ENCODE peak calls at places on chromosome 2, in ten cellular contexts. C is GM23248; F is CD4-positive, alpha-beta T cell; X is fibroblast of lung; L is lower lobe of right lung; Z is brain microvascular endothelial cell; I is left lung; O is WERI-Rb-1; A is Peyer's patch; V is PC-9. B is an unnamed sample.

GRCh38 chr2:121092095-121092494 is 192.9 kb downstream of the TFCP2L1 start:
- DNase-seq in A (no peak), Z (no peak), X (no peak), C (no peak), I (no peak), F (no peak), O (peak; percentile 4), V (peak; percentile 55), L (no peak), B (no peak)

GRCh38 chr2:237867465-237867864 is 8.0 kb downstream of the RAMP1 start:
- DNase-seq in X (no peak), A (no peak), L (no peak), F (no peak), Z (no peak), V (peak; percentile 94), O (no peak), C (no peak), I (peak; percentile 45), B (no peak)

GRCh38 chr2:168378960-168379669 is 77.0 kb upstream of the CERS6 start:
- DNase-seq in I (no peak), O (no peak), L (no peak), A (no peak), F (no peak), V (no peak), C (no peak), X (no peak), Z (no peak), B (no peak)

GRCh38 chr2:72916743-72917137 is 579 bp upstream of the EMX1 start:
- DNase-seq in A (no peak), F (no peak), C (no peak), X (no peak), V (no peak), L (no peak), Z (no peak), O (no peak), I (peak; percentile 77), B (no peak)

GRCh38 chr2:231286964-231287363 is 88.5 kb downstream of the ARMC9 start:
- DNase-seq in L (no peak), Z (no peak), F (no peak), I (no peak), V (no peak), A (no peak), O (no peak), C (no peak), X (no peak), B (no peak)

GRCh38 chr2:238136820-238137537 is 1.5 kb upstream of the KLHL30 start:
- DNase-seq in F (no peak), Z (peak; percentile 59), L (peak; percentile 77), V (peak; percentile 55), X (peak; percentile 89), O (no peak), I (peak; percentile 77), A (no peak), C (peak; percentile 72), B (peak; percentile 51)

GRCh38 chr2:64296150-64296500 is 151.9 kb upstream of the PELI1 start:
- DNase-seq in X (no peak), V (no peak), I (no peak), C (no peak), A (no peak), L (no peak), O (peak; percentile 58), Z (no peak), F (no peak), B (peak; percentile 59)

GRCh38 chr2:218291318-218291933 is 877 bp downstream of the TMBIM1 start:
- DNase-seq in V (no peak), L (peak; percentile 65), O (no peak), C (peak; percentile 55), F (no peak), X (peak; percentile 41), A (peak; percentile 68), Z (no peak), I (no peak), B (no peak)

GRCh38 chr2:149473538-149473937 is 114.0 kb downstream of the MMADHC start:
- DNase-seq in A (no peak), F (no peak), L (no peak), O (no peak), X (no peak), I (no peak), C (no peak), V (no peak), Z (no peak), B (no peak)

GRCh38 chr2:143847257-143847656 is 672.7 kb downstream of the ZEB2 start:
- DNase-seq in C (no peak), X (no peak), A (no peak), Z (no peak), V (no peak), F (no peak), L (no peak), I (no peak), O (no peak), B (no peak)

DNA sequence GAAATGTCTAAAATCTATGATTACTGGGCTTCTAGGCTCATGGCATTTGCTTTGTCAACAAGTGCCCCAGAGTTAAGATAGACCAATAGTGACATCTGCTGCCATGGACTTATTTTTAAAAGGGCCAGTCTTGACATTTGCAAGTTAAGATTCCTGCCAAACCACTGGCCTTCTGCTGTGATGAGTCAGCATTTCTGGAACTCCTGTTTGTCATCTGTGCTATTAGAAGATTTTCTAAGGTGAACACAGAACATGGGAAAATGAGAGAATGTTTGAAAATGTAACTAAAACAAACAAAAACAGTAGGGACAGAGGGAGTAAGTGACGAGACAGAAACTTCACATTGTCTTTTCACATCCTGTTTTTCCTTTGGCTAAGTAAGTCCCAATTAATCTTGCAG is 93.7 kb upstream of the WDR75 start:
- DNase-seq in L (no peak), Z (peak; percentile 95), O (peak; percentile 11), F (no peak), A (no peak), V (peak; percentile 18), X (peak; percentile 98), C (peak; percentile 96), I (no peak), B (peak; percentile 82)
- H3K27ac ChIP-seq in L (no peak overlapping the region), Z (peak overlapping the region; percentile 88), O (no peak overlapping the region), F (no peak overlapping the region), A (no peak overlapping the region), V (no peak overlapping the region), X (peak overlapping the region; percentile 76), C (peak overlapping the region; percentile 76), I (peak overlapping the region; percentile 49), B (peak overlapping the region; percentile 68)

GRCh38 chr2:222709191-222709891 is 37.9 kb downstream of the MOGAT1 start:
- DNase-seq in X (peak; percentile 99), O (peak; percentile 14), Z (peak; percentile 100), L (peak; percentile 75), I (no peak), A (peak; percentile 60), V (peak; percentile 92), C (peak; percentile 98), F (no peak), B (peak; percentile 66)

GRCh38 chr2:222715729-222716128 is 44.3 kb downstream of the MOGAT1 start:
- DNase-seq in I (no peak), L (no peak), A (no peak), Z (no peak), X (no peak), O (no peak), V (no peak), C (no peak), F (no peak), B (no peak)

GRCh38 chr2:222711315-222711940 is 40.0 kb downstream of the MOGAT1 start:
- DNase-seq in A (no peak), C (no peak), V (no peak), F (no peak), Z (no peak), I (no peak), O (no peak), L (no peak), X (no peak), B (no peak)

GRCh38 chr2:222713007-222713406 is 41.5 kb downstream of the MOGAT1 start:
- DNase-seq in V (no peak), X (no peak), A (no peak), O (no peak), C (no peak), L (no peak), F (no peak), Z (peak; percentile 71), I (no peak), B (no peak)

GRCh38 chr2:222714361-222715256 is 43.2 kb downstream of the MOGAT1 start:
- DNase-seq in I (no peak), Z (no peak), O (peak; percentile 13), V (no peak), C (no peak), L (no peak), F (no peak), X (peak; percentile 82), A (no peak), B (no peak)
- H3K27ac ChIP-seq in I (peak overlapping the region; percentile 49), Z (no peak overlapping the region), O (no peak overlapping the region), V (no peak overlapping the region), C (no peak overlapping the region), L (peak overlapping the region; percentile 20), F (no peak overlapping the region), X (no peak overlapping the region), A (no peak overlapping the region), B (no peak overlapping the region)

GRCh38 chr2:20877944-20878343 is 55.0 kb upstream of the LDAH start:
- DNase-seq in I (no peak), O (no peak), Z (no peak), F (no peak), L (no peak), V (no peak), C (no peak), X (peak; percentile 9), A (no peak), B (no peak)

GRCh38 chr2:20884829-20885228 is 61.9 kb upstream of the LDAH start:
- DNase-seq in I (no peak), X (no peak), O (no peak), A (no peak), V (no peak), Z (no peak), C (no peak), F (no peak), L (no peak), B (no peak)

GRCh38 chr2:20880221-20880771 is 57.4 kb upstream of the LDAH start:
- DNase-seq in X (no peak), I (no peak), L (no peak), O (no peak), V (peak; percentile 5), C (no peak), A (no peak), F (no peak), Z (no peak), B (no peak)

GRCh38 chr2:20882466-20883170 is 59.7 kb upstream of the LDAH start:
- DNase-seq in A (no peak), V (no peak), F (no peak), I (no peak), Z (no peak), C (no peak), L (no peak), O (no peak), X (no peak), B (no peak)

GRCh38 chr2:20879221-20879620 is 56.3 kb upstream of the LDAH start:
- DNase-seq in F (no peak), L (no peak), O (no peak), I (peak; percentile 60), V (no peak), X (no peak), C (no peak), A (no peak), Z (no peak), B (no peak)
- H3K27ac ChIP-seq in F (no peak overlapping the region), L (no peak overlapping the region), O (no peak overlapping the region), I (no peak overlapping the region), V (no peak overlapping the region), X (no peak overlapping the region), C (no peak overlapping the region), A (no peak overlapping the region), Z (no peak overlapping the region), B (no peak overlapping the region)

DNA sequence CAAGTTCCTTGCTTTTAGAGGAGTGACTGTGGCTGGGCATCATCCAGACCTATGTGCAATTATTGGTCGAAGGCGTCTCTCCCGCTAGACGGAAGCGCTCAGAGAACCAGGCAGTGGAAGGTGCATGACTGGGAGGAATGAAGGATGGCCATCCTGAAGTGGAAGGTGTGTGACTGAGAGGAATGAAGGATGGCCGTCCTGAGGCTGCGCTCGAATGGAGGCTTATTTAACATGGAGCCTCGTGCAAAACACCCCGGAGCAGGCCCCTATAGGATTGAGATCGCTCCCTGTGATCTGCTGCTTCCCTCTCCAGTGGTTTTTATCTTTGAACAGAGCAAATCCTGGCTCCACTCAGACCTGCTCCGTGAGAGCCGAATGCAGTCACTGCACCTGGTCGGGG is 140.2 kb upstream of the ID2 start:
- DNase-seq in F (no peak), C (no peak), V (no peak), Z (no peak), A (no peak), O (no peak), I (no peak), X (no peak), L (no peak), B (peak; percentile 45)
- H3K27ac ChIP-seq in F (no peak overlapping the region), C (no peak overlapping the region), V (no peak overlapping the region), Z (no peak overlapping the region), A (no peak overlapping the region), O (no peak overlapping the region), I (no peak overlapping the region), X (no peak overlapping the region), L (no peak overlapping the region), B (no peak overlapping the region)

B was measured in adrenal gland.